ENCODE peak calls at places on chromosomes 3 and 15, in five cellular contexts. X is HFF-Myc, Q is fibroblast of the aortic adventitia, M is AG09309, W is BJ. H is an unnamed sample.

GRCh38 chr3:161673845-161674244 is 177.2 kb downstream of the OTOL1 start:
- DNase-seq in X (no peak), Q (no peak), M (no peak), W (no peak), H (no peak)

GRCh38 chr3:42161050-42161935 is 70.1 kb downstream of the TRAK1 start:
- DNase-seq in X (no peak), Q (peak), M (no peak), W (no peak), H (no peak)

GRCh38 chr15:96285306-96285705 is 45.2 kb upstream of the NR2F2 start:
- DNase-seq in X (peak), Q (peak), M (peak), W (peak), H (no peak)

GRCh38 chr3:191963182-191963581 is 502.2 kb downstream of the PYDC2 start:
- DNase-seq in X (no peak), Q (no peak), M (no peak), W (no peak), H (no peak)

GRCh38 chr3:142735462-142735861 is 11.6 kb downstream of the TRPC1 start:
- DNase-seq in X (no peak), Q (no peak), M (no peak), W (no peak), H (no peak)

GRCh38 chr3:71064288-71064975 is 519.1 kb downstream of the FOXP1 start:
- DNase-seq in X (no peak), Q (peak), M (no peak), W (no peak), H (no peak)

GRCh38 chr3:10459954-10460754 is 45.2 kb downstream of the ATP2B2 start:
- DNase-seq in X (peak), Q (peak), M (no peak), W (no peak), H (peak)

GRCh38 chr3:10366681-10367101 is 45.8 kb upstream of the SEC13 start:
- DNase-seq in X (peak), Q (peak), M (peak), W (peak), H (peak)

GRCh38 chr15:97791824-97792792 is 168.4 kb upstream of the ARRDC4 start:
- DNase-seq in X (no peak), Q (no peak), M (no peak), W (no peak), H (no peak)

GRCh38 chr3:83523470-83524073 is 1435.2 kb upstream of the CADM2 start:
- DNase-seq in X (no peak), Q (no peak), M (no peak), W (no peak), H (peak)

GRCh38 chr15:29138260-29138659 is 131.4 kb downstream of the NSMCE3 start:
- DNase-seq in X (no peak), Q (no peak), M (no peak), W (no peak), H (no peak)

GRCh38 chr3:5520237-5520636 is 332.7 kb downstream of the EDEM1 start:
- DNase-seq in X (no peak), Q (no peak), M (no peak), W (no peak), H (no peak)

GRCh38 chr3:31077826-31078225 is 183.4 kb upstream of the GADL1 start:
- DNase-seq in X (no peak), Q (no peak), M (no peak), W (no peak), H (no peak)

GRCh38 chr3:116000315-116000714 is 377.0 kb downstream of the GAP43 start:
- DNase-seq in X (peak), Q (peak), M (peak), W (peak), H (peak)

GRCh38 chr15:81071130-81071529 is 62.9 kb upstream of the CFAP161 start:
- DNase-seq in X (no peak), Q (peak), M (peak), W (peak), H (no peak)

GRCh38 chr15:100879461-100880138 is at the start of gene ALDH1A3:
- DNase-seq in X (no peak), Q (peak), M (no peak), W (no peak), H (no peak)

GRCh38 chr15:66774001-66774814 is 72.2 kb downstream of the SMAD6 start:
- DNase-seq in X (no peak), Q (peak), M (no peak), W (no peak), H (no peak)

GRCh38 chr3:190225186-190225692 is 97.0 kb downstream of the CLDN1 start:
- DNase-seq in X (no peak), Q (peak), M (no peak), W (peak), H (no peak)

GRCh38 chr15:71572452-71573053 is 237.8 kb upstream of the NR2E3 start:
- DNase-seq in X (no peak), Q (no peak), M (no peak), W (no peak), H (no peak)

GRCh38 chr3:108818404-108818803 is 4.2 kb upstream of the TRAT1 start:
- DNase-seq in X (no peak), Q (no peak), M (no peak), W (no peak), H (peak)

GRCh38 chr3:32292085-32292796 is 53.8 kb downstream of the CMTM8 start:
- DNase-seq in X (no peak), Q (no peak), M (no peak), W (no peak), H (no peak)

GRCh38 chr15:42453826-42454225 is 37.1 kb downstream of the ZNF106 start:
- DNase-seq in X (no peak), Q (no peak), M (no peak), W (no peak), H (no peak)

GRCh38 chr3:38039899-38040261 is 872 bp downstream of the DLEC1 start:
- DNase-seq in X (no peak), Q (peak), M (no peak), W (no peak), H (no peak)

GRCh38 chr15:88830016-88830415 is 26.8 kb downstream of the ACAN start:
- DNase-seq in X (no peak), Q (no peak), M (no peak), W (no peak), H (no peak)

GRCh38 chr3:29026301-29026700 is 254.6 kb upstream of the RBMS3 start:
- DNase-seq in X (no peak), Q (no peak), M (no peak), W (no peak), H (no peak)

GRCh38 chr3:183032904-183033555 is 52.7 kb upstream of the DCUN1D1 start:
- DNase-seq in X (no peak), Q (no peak), M (no peak), W (no peak), H (no peak)

GRCh38 chr3:73746610-73747009 is 121.9 kb upstream of the PDZRN3 start:
- DNase-seq in X (no peak), Q (no peak), M (no peak), W (no peak), H (no peak)

GRCh38 chr3:194344012-194344411 is 7.1 kb downstream of the CPN2 start:
- DNase-seq in X (no peak), Q (peak), M (no peak), W (no peak), H (no peak)
- TF ChIP-seq CTCF in X (peak), Q (peak), M (peak), W (peak), H (peak)

DNA sequence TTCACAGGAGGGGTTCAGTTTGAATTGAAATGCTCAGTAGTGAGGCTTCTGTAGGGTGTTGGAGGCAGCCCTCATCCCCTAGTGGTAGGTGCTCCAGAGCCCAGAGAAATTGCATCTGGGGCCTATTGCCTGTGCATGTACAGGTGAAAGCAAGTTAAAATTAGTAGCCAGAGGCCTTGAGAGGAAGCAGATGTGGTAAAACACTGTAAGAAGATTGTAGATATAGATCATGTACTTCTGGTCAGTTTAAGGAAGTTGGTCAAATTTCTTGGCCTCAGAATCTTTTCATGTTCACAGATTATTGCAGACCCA is 34.6 kb downstream of the IGSF10 start:
- DNase-seq in X (no peak), Q (no peak), M (no peak), W (no peak), H (no peak)
- TF ChIP-seq CTCF in X (no peak), Q (no peak), M (no peak), W (no peak), H (peak)

DNA sequence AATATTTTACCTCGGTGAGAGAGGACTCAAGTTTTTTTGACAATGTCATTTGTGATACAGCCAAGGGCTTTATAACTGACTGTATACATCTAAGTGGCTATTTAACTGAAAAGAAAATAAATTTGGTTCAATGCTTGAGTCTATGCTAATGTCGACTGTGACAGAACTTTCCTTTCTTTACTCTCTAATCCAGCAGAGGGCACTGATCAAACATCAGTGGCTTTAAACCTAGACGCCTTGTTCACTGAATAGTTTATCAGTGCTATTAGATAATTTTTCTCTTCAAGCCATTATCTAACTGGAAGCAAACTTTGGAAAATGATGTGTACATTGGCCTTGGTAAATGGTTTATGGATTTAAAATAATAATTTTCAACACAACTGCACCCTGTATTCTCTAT is 285.1 kb downstream of the CHL1 start:
- DNase-seq in X (no peak), Q (no peak), M (no peak), W (no peak), H (no peak)
- TF ChIP-seq CTCF in X (no peak), Q (no peak), M (no peak), W (no peak), H (peak)

GRCh38 chr3:119494597-119494996 is 3.8 kb upstream of the TIMMDC1 start:
- DNase-seq in X (no peak), Q (no peak), M (no peak), W (no peak), H (no peak)
- TF ChIP-seq CTCF in X (no peak), Q (peak), M (no peak), W (no peak), H (peak)

GRCh38 chr3:123375014-123375940 is 73.6 kb downstream of the ADCY5 start:
- DNase-seq in X (no peak), Q (no peak), M (no peak), W (no peak), H (no peak)
- TF ChIP-seq CTCF in X (no peak), Q (no peak), M (no peak), W (no peak), H (peak)

H was measured in epithelial cell of proximal tubule.